ENCODE peak calls at places on chromosomes 2 and 18, in eight cellular contexts. N is WTC11; Q is astrocyte of the spinal cord; I is body of pancreas; W is stimulated activated naive CD8-positive, alpha-beta T cell treated with anti-CD3 and anti-CD28 coated beads, Interleukin-15, amount 100 ng/mL, for 72 hours; A is endothelial cell of umbilical vein; L is activated T-cell treated with anti-CD3 and anti-CD28 coated beads, Interleukin-2, amount 50 U/mL, for 24 hours; K is ovary. C is an unnamed sample.

GRCh38 chr2:3113122-3113521 is 264.5 kb downstream of the EIPR1 start:
- DNase-seq in Q (no peak), N (no peak), W (no peak), I (no peak), L (no peak), A (no peak), K (no peak), C (no peak)

GRCh38 chr2:168912466-168913170 is 11.5 kb downstream of the G6PC2 start:
- DNase-seq in N (peak; percentile 44), W (no peak), Q (peak; percentile 36), K (peak; percentile 27), A (peak; percentile 22), L (no peak), I (peak; percentile 35), C (no peak)

GRCh38 chr2:154256136-154256535 is 384.4 kb downstream of the GALNT13 start:
- DNase-seq in A (no peak), W (no peak), K (no peak), L (no peak), I (no peak), Q (no peak), N (no peak), C (no peak)

GRCh38 chr18:76459687-76460350 is 35.2 kb downstream of the ZNF516 start:
- DNase-seq in I (peak; percentile 64), Q (peak; percentile 99), N (no peak), L (no peak), W (no peak), A (peak; percentile 21), K (peak; percentile 61), C (no peak)

GRCh38 chr18:57561728-57562423 is 24.6 kb downstream of the FECH start:
- DNase-seq in N (no peak), W (peak; percentile 33), L (no peak), I (peak; percentile 13), Q (peak; percentile 55), K (no peak), A (peak; percentile 49), C (no peak)

GRCh38 chr2:100292022-100292580 is 30.2 kb downstream of the LONRF2 start:
- DNase-seq in A (no peak), W (peak; percentile 8), Q (peak; percentile 85), N (no peak), K (peak; percentile 78), I (no peak), L (peak; percentile 45), C (no peak)

GRCh38 chr2:150976604-150977003 is 285.1 kb downstream of the RBM43 start:
- DNase-seq in I (no peak), K (no peak), A (no peak), N (no peak), Q (no peak), W (no peak), L (no peak), C (no peak)

GRCh38 chr2:53829252-53829651 is 30.5 kb downstream of the GPR75 start:
- DNase-seq in A (no peak), L (no peak), Q (no peak), K (no peak), W (no peak), N (no peak), I (no peak), C (no peak)

GRCh38 chr18:5294618-5295230 is 802 bp downstream of the ZBTB14 start:
- DNase-seq in N (peak; percentile 47), A (peak; percentile 63), K (peak; percentile 44), L (peak; percentile 81), I (peak; percentile 66), W (peak; percentile 54), Q (peak; percentile 61), C (peak; percentile 56)

GRCh38 chr2:26344581-26345283 is 1.2 kb upstream of the SELENOI start:
- DNase-seq in I (peak; percentile 32), N (peak; percentile 36), W (no peak), A (peak; percentile 36), Q (peak; percentile 41), K (peak; percentile 41), L (peak; percentile 37), C (peak; percentile 51)

GRCh38 chr2:98747888-98748287 is 17.0 kb upstream of the MGAT4A start:
- DNase-seq in A (no peak), W (no peak), Q (no peak), I (no peak), N (no peak), L (no peak), K (no peak), C (no peak)

GRCh38 chr2:181483876-181484275 is 26.7 kb downstream of the ITGA4 start:
- DNase-seq in A (no peak), I (no peak), W (no peak), Q (no peak), L (no peak), N (no peak), K (no peak), C (no peak)

GRCh38 chr2:172216348-172216933 is 113.7 kb upstream of the DLX2 start:
- DNase-seq in Q (no peak), W (no peak), K (no peak), L (no peak), A (no peak), N (no peak), I (no peak), C (no peak)

GRCh38 chr18:27847412-27847811 is 329.5 kb downstream of the CDH2 start:
- DNase-seq in I (no peak), W (no peak), A (peak; percentile 40), N (no peak), K (no peak), Q (no peak), L (no peak), C (no peak)

C was measured in transverse colon.